ENCODE peak calls at places on chromosomes 5 and 9, in nine cellular contexts. One of them, this sample, is unnamed.

GRCh38 chr5:5939724-5940370 is 438.5 kb downstream of the MED10 start:
- DNase-seq in fibroblast of mammary gland: no peak
- DNase-seq in HT-29: no peak
- DNase-seq in NCI-H1092: no peak
- DNase-seq in H7: no peak
- DNase-seq in germinal center: no peak
- DNase-seq in endothelial cell: no peak
- DNase-seq in lung microvascular endothelial cell: no peak
- DNase-seq in transverse colon: no peak
- DNase-seq in this sample: no peak

GRCh38 chr5:10876345-10876744 is 115.3 kb upstream of the DAP start:
- DNase-seq in HT-29: no peak
- DNase-seq in germinal center: peak; percentile 14
- DNase-seq in transverse colon: no peak
- DNase-seq in lung microvascular endothelial cell: no peak
- DNase-seq in NCI-H1092: no peak
- DNase-seq in H7: no peak
- DNase-seq in endothelial cell: no peak
- DNase-seq in fibroblast of mammary gland: no peak
- DNase-seq in this sample: no peak

GRCh38 chr9:90368241-90368640 is 274.4 kb downstream of the DIRAS2 start:
- DNase-seq in NCI-H1092: no peak
- DNase-seq in germinal center: no peak
- DNase-seq in fibroblast of mammary gland: no peak
- DNase-seq in endothelial cell: no peak
- DNase-seq in lung microvascular endothelial cell: no peak
- DNase-seq in H7: no peak
- DNase-seq in transverse colon: no peak
- DNase-seq in HT-29: no peak
- DNase-seq in this sample: no peak

GRCh38 chr5:171261904-171262303 is 47.1 kb upstream of the TLX3 start:
- DNase-seq in lung microvascular endothelial cell: no peak
- DNase-seq in fibroblast of mammary gland: no peak
- DNase-seq in endothelial cell: no peak
- DNase-seq in HT-29: no peak
- DNase-seq in NCI-H1092: no peak
- DNase-seq in germinal center: no peak
- DNase-seq in H7: no peak
- DNase-seq in transverse colon: no peak
- DNase-seq in this sample: no peak

GRCh38 chr5:14872070-14872989 is 752 bp upstream of the ANKH start:
- DNase-seq in germinal center: peak; percentile 24
- DNase-seq in HT-29: peak; percentile 77
- DNase-seq in endothelial cell: peak; percentile 58
- DNase-seq in fibroblast of mammary gland: peak; percentile 37
- DNase-seq in H7: peak; percentile 73
- DNase-seq in lung microvascular endothelial cell: peak; percentile 55
- DNase-seq in NCI-H1092: peak; percentile 16
- DNase-seq in transverse colon: peak; percentile 85
- DNase-seq in this sample: peak; percentile 65

GRCh38 chr5:1800470-1801060 is 642 bp upstream of the NDUFS6 start:
- DNase-seq in germinal center: peak; percentile 43
- DNase-seq in transverse colon: peak; percentile 32
- DNase-seq in fibroblast of mammary gland: no peak
- DNase-seq in endothelial cell: no peak
- DNase-seq in HT-29: peak; percentile 82
- DNase-seq in H7: no peak
- DNase-seq in lung microvascular endothelial cell: no peak
- DNase-seq in NCI-H1092: peak; percentile 41
- DNase-seq in this sample: no peak

GRCh38 chr5:32304622-32305021 is 8.1 kb downstream of the MTMR12 start:
- DNase-seq in HT-29: no peak
- DNase-seq in H7: no peak
- DNase-seq in lung microvascular endothelial cell: no peak
- DNase-seq in transverse colon: no peak
- DNase-seq in germinal center: no peak
- DNase-seq in fibroblast of mammary gland: no peak
- DNase-seq in NCI-H1092: no peak
- DNase-seq in endothelial cell: no peak
- DNase-seq in this sample: no peak

GRCh38 chr9:135468866-135469521 is 10.6 kb upstream of the PPP1R26 start:
- DNase-seq in fibroblast of mammary gland: peak; percentile 61
- DNase-seq in transverse colon: no peak
- DNase-seq in HT-29: peak; percentile 22
- DNase-seq in germinal center: no peak
- DNase-seq in NCI-H1092: no peak
- DNase-seq in H7: no peak
- DNase-seq in endothelial cell: no peak
- DNase-seq in lung microvascular endothelial cell: no peak
- DNase-seq in this sample: no peak

GRCh38 chr5:120035815-120036577 is 406.6 kb downstream of the FAM170A start:
- DNase-seq in germinal center: no peak
- DNase-seq in HT-29: no peak
- DNase-seq in endothelial cell: no peak
- DNase-seq in fibroblast of mammary gland: no peak
- DNase-seq in NCI-H1092: no peak
- DNase-seq in lung microvascular endothelial cell: no peak
- DNase-seq in H7: no peak
- DNase-seq in transverse colon: no peak
- DNase-seq in this sample: no peak

GRCh38 chr5:15579193-15579990 is 79.4 kb downstream of the FBXL7 start:
- DNase-seq in H7: no peak
- DNase-seq in HT-29: no peak
- DNase-seq in fibroblast of mammary gland: no peak
- DNase-seq in NCI-H1092: no peak
- DNase-seq in lung microvascular endothelial cell: no peak
- DNase-seq in germinal center: no peak
- DNase-seq in endothelial cell: no peak
- DNase-seq in transverse colon: no peak
- DNase-seq in this sample: no peak

GRCh38 chr5:163712011-163712410 is 206.6 kb downstream of the MAT2B start:
- DNase-seq in lung microvascular endothelial cell: no peak
- DNase-seq in H7: no peak
- DNase-seq in HT-29: no peak
- DNase-seq in fibroblast of mammary gland: no peak
- DNase-seq in endothelial cell: no peak
- DNase-seq in NCI-H1092: no peak
- DNase-seq in transverse colon: no peak
- DNase-seq in germinal center: no peak
- DNase-seq in this sample: peak; percentile 56

GRCh38 chr5:67353500-67353931 is 156.9 kb upstream of the CD180 start:
- DNase-seq in HT-29: no peak
- DNase-seq in lung microvascular endothelial cell: no peak
- DNase-seq in H7: no peak
- DNase-seq in endothelial cell: no peak
- DNase-seq in germinal center: no peak
- DNase-seq in NCI-H1092: peak; percentile 41
- DNase-seq in transverse colon: peak; percentile 21
- DNase-seq in fibroblast of mammary gland: peak; percentile 51
- DNase-seq in this sample: no peak

GRCh38 chr9:72871685-72872084 is 81.2 kb downstream of the ALDH1A1 start:
- DNase-seq in NCI-H1092: no peak
- DNase-seq in H7: no peak
- DNase-seq in lung microvascular endothelial cell: peak; percentile 57
- DNase-seq in fibroblast of mammary gland: peak; percentile 49
- DNase-seq in endothelial cell: no peak
- DNase-seq in HT-29: peak; percentile 75
- DNase-seq in transverse colon: no peak
- DNase-seq in germinal center: no peak
- DNase-seq in this sample: no peak

GRCh38 chr5:136004436-136004835 is 24.4 kb upstream of the TGFBI start:
- DNase-seq in endothelial cell: no peak
- DNase-seq in fibroblast of mammary gland: peak; percentile 96
- DNase-seq in germinal center: no peak
- DNase-seq in lung microvascular endothelial cell: no peak
- DNase-seq in H7: no peak
- DNase-seq in transverse colon: no peak
- DNase-seq in HT-29: no peak
- DNase-seq in NCI-H1092: no peak
- DNase-seq in this sample: no peak

GRCh38 chr5:38420691-38421395 is 135.6 kb downstream of the LIFR start:
- DNase-seq in lung microvascular endothelial cell: peak; percentile 83
- DNase-seq in H7: peak; percentile 39
- DNase-seq in HT-29: peak; percentile 86
- DNase-seq in fibroblast of mammary gland: peak; percentile 80
- DNase-seq in transverse colon: peak; percentile 36
- DNase-seq in germinal center: peak; percentile 22
- DNase-seq in NCI-H1092: no peak
- DNase-seq in endothelial cell: peak; percentile 63
- DNase-seq in this sample: peak; percentile 66

GRCh38 chr5:100890514-100891008 is 12.5 kb downstream of the ST8SIA4 start:
- DNase-seq in lung microvascular endothelial cell: no peak
- DNase-seq in H7: no peak
- DNase-seq in HT-29: no peak
- DNase-seq in endothelial cell: no peak
- DNase-seq in transverse colon: no peak
- DNase-seq in NCI-H1092: no peak
- DNase-seq in germinal center: no peak
- DNase-seq in fibroblast of mammary gland: no peak
- DNase-seq in this sample: no peak

GRCh38 chr5:9546973-9547947 is 1.4 kb upstream of the SEMA5A start:
- DNase-seq in germinal center: no peak
- DNase-seq in endothelial cell: peak; percentile 10
- DNase-seq in fibroblast of mammary gland: peak; percentile 59
- DNase-seq in HT-29: no peak
- DNase-seq in lung microvascular endothelial cell: no peak
- DNase-seq in H7: peak; percentile 52
- DNase-seq in NCI-H1092: no peak
- DNase-seq in transverse colon: peak; percentile 55
- DNase-seq in this sample: peak; percentile 86

GRCh38 chr5:179936976-179937681 is 29.4 kb upstream of the TBC1D9B start:
- DNase-seq in germinal center: no peak
- DNase-seq in fibroblast of mammary gland: no peak
- DNase-seq in H7: no peak
- DNase-seq in HT-29: no peak
- DNase-seq in NCI-H1092: no peak
- DNase-seq in endothelial cell: no peak
- DNase-seq in transverse colon: no peak
- DNase-seq in lung microvascular endothelial cell: no peak
- DNase-seq in this sample: no peak

GRCh38 chr9:121735065-121735791 is 83.8 kb downstream of the DAB2IP start:
- DNase-seq in transverse colon: peak; percentile 58
- DNase-seq in H7: peak; percentile 91
- DNase-seq in endothelial cell: peak; percentile 49
- DNase-seq in HT-29: peak; percentile 73
- DNase-seq in NCI-H1092: no peak
- DNase-seq in fibroblast of mammary gland: peak; percentile 56
- DNase-seq in germinal center: peak; percentile 59
- DNase-seq in lung microvascular endothelial cell: peak; percentile 50
- DNase-seq in this sample: peak; percentile 94

GRCh38 chr9:131116281-131117101 is 8.9 kb upstream of the NUP214 start:
- DNase-seq in germinal center: no peak
- DNase-seq in fibroblast of mammary gland: no peak
- DNase-seq in lung microvascular endothelial cell: peak; percentile 13
- DNase-seq in transverse colon: no peak
- DNase-seq in H7: peak; percentile 20
- DNase-seq in endothelial cell: peak; percentile 31
- DNase-seq in NCI-H1092: peak; percentile 12
- DNase-seq in HT-29: no peak
- DNase-seq in this sample: no peak

This sample was measured in islet precursor cell.